ENCODE peak calls at places on chromosomes 6 and 20, in five cellular contexts. F is neuronal stem cell, B is H1, S is trophoblast cell, E is H9. Z is an unnamed sample.

GRCh38 chr20:7113577-7114466 is 346.3 kb downstream of the BMP2 start:
- DNase-seq in F (peak), B (peak), E (peak), S (no peak), Z (peak)

GRCh38 chr20:38863024-38863851 is 57.7 kb downstream of the PPP1R16B start:
- DNase-seq in B (no peak), F (no peak), E (no peak), S (no peak), Z (no peak)

GRCh38 chr20:22576273-22576672 is 8.1 kb downstream of the FOXA2 start:
- DNase-seq in S (no peak), B (no peak), E (no peak), F (no peak), Z (no peak)

GRCh38 chr20:24773751-24774201 is 175.3 kb upstream of the CST7 start:
- DNase-seq in B (no peak), E (peak), F (no peak), S (no peak), Z (peak)

GRCh38 chr6:137783640-137784198 is 83.3 kb upstream of the TNFAIP3 start:
- DNase-seq in S (peak), E (no peak), F (no peak), B (no peak), Z (no peak)

GRCh38 chr20:62048346-62048761 is 17.3 kb downstream of the TAF4 start:
- DNase-seq in B (no peak), F (no peak), S (no peak), E (no peak), Z (no peak)

GRCh38 chr6:62367601-62368000 is 81.6 kb upstream of the KHDRBS2 start:
- DNase-seq in B (no peak), S (no peak), F (no peak), E (no peak), Z (no peak)

GRCh38 chr6:6885521-6886088 is 222.2 kb upstream of the RREB1 start:
- DNase-seq in F (no peak), S (peak), B (no peak), E (no peak), Z (no peak)

GRCh38 chr20:10565191-10565921 is 108.4 kb downstream of the JAG1 start:
- DNase-seq in S (peak), E (no peak), B (no peak), F (no peak), Z (peak)

GRCh38 chr6:88804701-88805100 is 158.7 kb downstream of the RNGTT start:
- DNase-seq in S (peak), F (no peak), B (no peak), E (no peak), Z (peak)

DNA sequence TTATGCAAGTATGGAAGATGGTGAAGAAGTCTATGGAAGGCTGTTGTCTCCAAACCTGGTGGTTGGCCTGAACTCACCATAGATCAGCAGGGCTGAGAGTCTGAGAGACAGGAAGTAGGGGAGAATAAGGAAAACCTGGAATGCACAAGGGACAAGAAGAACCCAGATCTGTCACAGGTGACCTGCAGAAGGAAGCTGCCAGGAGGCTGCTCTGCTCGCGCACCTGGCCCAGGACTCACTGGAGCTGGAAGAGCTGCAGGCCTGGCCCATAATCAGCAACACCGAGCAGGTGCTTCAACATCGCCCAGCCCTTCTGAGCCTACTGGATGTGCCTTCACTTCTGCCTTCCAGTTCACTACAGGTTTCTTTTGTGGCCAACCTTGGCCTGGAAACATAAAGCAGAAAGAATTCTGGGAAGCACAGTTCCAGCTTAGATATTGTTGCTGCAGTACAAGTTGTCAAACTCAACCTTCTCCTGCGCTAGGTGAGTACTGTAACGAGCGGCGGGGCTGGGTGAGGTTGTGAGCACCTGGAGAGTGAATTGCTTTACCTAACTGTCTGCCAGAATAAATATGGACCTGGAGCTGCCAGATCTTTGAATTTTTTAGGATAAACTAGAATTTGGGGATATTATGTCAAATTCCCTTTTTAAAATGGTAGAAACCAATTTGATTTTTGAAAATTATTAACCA is 82.4 kb downstream of the CDH26 start:
- DNase-seq in F (no peak), S (no peak), E (no peak), B (peak), Z (no peak)
- H3K4ac ChIP-seq in F (no peak), S (no peak), E (no peak), B (no peak), Z (peak)

GRCh38 chr6:45423901-45424627 is 46.3 kb upstream of the SUPT3H start:
- DNase-seq in B (peak), E (peak), S (peak), F (peak), Z (no peak)
- H3K14ac ChIP-seq in B (no peak), E (no peak), S (no peak), F (no peak), Z (peak)

GRCh38 chr6:109095821-109096084 is 446 bp downstream of the CEP57L1 start:
- DNase-seq in F (no peak), E (no peak), S (no peak), B (no peak), Z (no peak)
- H3K4ac ChIP-seq in F (no peak), E (no peak), S (peak), B (peak), Z (peak)

GRCh38 chr20:49188101-49188784 is at the start of gene STAU1:
- DNase-seq in E (peak), F (peak), S (peak), B (peak), Z (peak)
- H3K14ac ChIP-seq in E (peak), F (peak), S (peak), B (no peak), Z (peak)

GRCh38 chr6:158819977-158820632 is 937 bp upstream of the EZR start:
- DNase-seq in F (no peak), S (peak), E (no peak), B (no peak), Z (no peak)
- H3K4ac ChIP-seq in F (no peak), S (no peak), E (no peak), B (no peak), Z (peak)

DNA sequence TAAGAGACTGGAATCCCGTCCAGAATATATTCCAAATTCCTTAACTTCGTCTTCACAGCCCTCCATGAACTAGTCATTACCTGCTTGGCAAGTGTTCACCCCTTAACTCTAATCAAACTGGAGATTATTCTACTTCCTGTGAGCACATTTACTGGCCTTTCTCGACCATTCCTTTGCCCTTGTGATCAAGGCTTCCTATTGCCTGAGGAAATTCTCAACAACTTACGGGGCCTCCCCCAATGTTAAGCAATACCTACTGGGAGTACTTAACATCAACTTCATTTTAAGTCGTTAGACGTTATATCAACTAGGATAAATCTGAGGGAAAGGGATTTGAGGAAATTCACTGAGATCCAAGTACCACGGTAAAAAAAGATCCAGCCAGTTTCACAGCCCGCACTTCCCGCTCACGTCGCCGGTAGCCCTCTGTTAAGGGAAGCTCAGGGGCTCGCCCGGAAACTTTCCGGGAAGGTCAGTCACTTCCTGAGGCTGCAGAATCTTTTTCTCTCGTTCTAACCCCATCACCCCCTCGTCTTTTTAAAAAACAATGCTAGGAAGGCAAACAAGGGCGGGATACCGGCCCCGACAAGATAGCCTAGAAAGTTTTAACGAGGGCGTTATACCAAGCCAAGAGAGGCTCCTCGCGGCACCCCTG is 859 bp downstream of the EIF2S2 start:
- DNase-seq in S (peak), F (no peak), B (no peak), E (no peak), Z (peak)
- H3K14ac ChIP-seq in S (peak), F (peak), B (peak), E (peak), Z (peak)

GRCh38 chr6:90676516-90676915 is 89.6 kb upstream of the MAP3K7 start:
- DNase-seq in F (no peak), S (no peak), B (no peak), E (peak), Z (no peak)

GRCh38 chr6:90681863-90682262 is 95.0 kb upstream of the MAP3K7 start:
- DNase-seq in B (no peak), E (no peak), S (no peak), F (no peak), Z (no peak)

GRCh38 chr6:90677440-90677839 is 90.6 kb upstream of the MAP3K7 start:
- DNase-seq in S (no peak), B (no peak), E (no peak), F (no peak), Z (no peak)

DNA sequence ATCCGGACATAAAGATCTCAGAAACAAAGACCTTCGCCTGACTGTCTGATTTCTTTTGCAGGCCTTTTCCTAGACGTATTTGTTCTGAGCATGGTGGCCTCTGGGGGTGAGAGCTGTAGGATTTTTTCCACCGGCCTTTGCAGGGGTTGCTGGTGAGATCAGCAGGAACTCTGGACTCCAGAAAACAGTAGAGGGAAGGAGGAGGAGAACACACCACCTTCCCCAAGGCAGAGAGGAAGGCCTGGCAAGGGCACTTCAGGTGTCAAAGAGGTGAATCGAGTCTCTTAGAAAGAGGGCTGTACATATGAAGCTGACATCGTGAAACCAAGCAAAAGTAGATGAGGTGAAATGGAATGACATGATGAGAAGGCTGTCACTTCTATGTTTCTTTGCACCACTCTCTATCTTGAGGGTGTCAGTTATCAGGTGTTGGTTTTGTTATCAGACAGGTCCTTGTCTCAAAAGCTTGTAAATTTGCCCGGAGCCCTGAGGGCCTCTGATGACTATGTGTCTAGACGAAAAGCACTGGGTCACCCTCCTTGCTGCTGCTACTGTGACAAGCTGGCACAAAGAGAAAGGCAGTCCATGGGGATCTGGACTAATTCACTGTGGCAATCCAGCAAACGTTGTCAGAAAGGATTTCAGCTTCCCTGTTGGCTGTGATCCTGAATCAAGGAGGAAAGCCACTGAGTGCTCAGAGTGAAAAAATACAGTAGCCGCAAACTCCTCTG is 91.3 kb upstream of the MAP3K7 start:
- DNase-seq in E (no peak), B (no peak), S (no peak), F (no peak), Z (no peak)
- H3K4ac ChIP-seq in E (no peak), B (no peak), S (no peak), F (no peak), Z (no peak)

GRCh38 chr20:56605597-56605996 is 23.5 kb upstream of the TFAP2C start:
- DNase-seq in S (no peak), E (no peak), F (no peak), B (no peak), Z (no peak)
- H3K14ac ChIP-seq in S (peak), E (no peak), F (no peak), B (no peak), Z (no peak)

GRCh38 chr6:139577124-139577800 is 202.8 kb upstream of the CITED2 start:
- DNase-seq in S (no peak), E (no peak), F (no peak), B (no peak), Z (peak)
- H3K4ac ChIP-seq in S (no peak), E (no peak), F (no peak), B (no peak), Z (peak)

GRCh38 chr6:42781811-42782688 is at the start of gene BICRAL:
- DNase-seq in B (peak), E (peak), S (peak), F (peak), Z (peak)

GRCh38 chr6:42783876-42784738 is 2.3 kb downstream of the BICRAL start:
- DNase-seq in E (no peak), F (no peak), B (no peak), S (peak), Z (no peak)

GRCh38 chr6:42784739-42785498 is 3.1 kb downstream of the BICRAL start:
- DNase-seq in S (no peak), B (no peak), E (no peak), F (no peak), Z (no peak)

GRCh38 chr6:42782689-42783176 is 881 bp downstream of the BICRAL start:
- DNase-seq in S (peak), B (peak), E (peak), F (peak), Z (peak)

GRCh38 chr6:42783177-42783875 is 1.5 kb downstream of the BICRAL start:
- DNase-seq in F (peak), B (peak), E (peak), S (peak), Z (peak)
- H3K14ac ChIP-seq in F (peak), B (no peak), E (peak), S (peak), Z (peak)

Z was measured in IMR-90.